ENCODE peak calls at places on chromosomes 2 and 18, in eight cellular contexts. H, M, E, Y, Z, F, S and K are unnamed samples.
A peak's percentile ranks its signal among the peaks of the same experiment; 100 is the strongest.

GRCh38 chr2:199379251-199379650 is 78.5 kb downstream of the SATB2 start:
- DNase-seq in H (peak; percentile 38), M (no peak), E (peak; percentile 40), Y (no peak), Z (no peak), F (peak; percentile 58), S (peak; percentile 65), K (no peak)

GRCh38 chr2:237033536-237034060 is 52.1 kb upstream of the COPS8 start:
- DNase-seq in H (no peak), M (no peak), E (no peak), Y (no peak), Z (no peak), F (no peak), S (no peak), K (no peak)

GRCh38 chr2:232322560-232323327 is 55.8 kb upstream of the ALPP start:
- DNase-seq in H (no peak), M (peak; percentile 5), E (no peak), Y (no peak), Z (no peak), F (no peak), S (no peak), K (no peak)

GRCh38 chr2:31642707-31643106 is 62.0 kb upstream of the SRD5A2 start:
- DNase-seq in H (no peak), M (no peak), E (no peak), Y (no peak), Z (no peak), F (no peak), S (no peak), K (no peak)

GRCh38 chr18:28588884-28589549 is 412.1 kb upstream of the CDH2 start:
- DNase-seq in H (no peak), M (no peak), E (peak; percentile 60), Y (peak; percentile 27), Z (no peak), F (peak; percentile 70), S (peak; percentile 26), K (no peak)

GRCh38 chr2:45699032-45699658 is 47.7 kb downstream of the PRKCE start:
- DNase-seq in H (peak; percentile 21), M (no peak), E (peak; percentile 65), Y (peak; percentile 39), Z (no peak), F (peak; percentile 76), S (peak; percentile 76), K (peak; percentile 41)

GRCh38 chr2:174835797-174836255 is 71.6 kb upstream of the CHRNA1 start:
- DNase-seq in H (peak; percentile 76), M (no peak), E (peak; percentile 96), Y (peak; percentile 69), Z (no peak), F (peak; percentile 98), S (peak; percentile 84), K (peak; percentile 14)

GRCh38 chr2:222320441-222321395 is 21.9 kb upstream of the PAX3 start:
- DNase-seq in H (no peak), M (no peak), E (no peak), Y (no peak), Z (no peak), F (no peak), S (no peak), K (no peak)

GRCh38 chr18:14086459-14087231 is 45.6 kb downstream of the ZNF519 start:
- DNase-seq in H (no peak), M (no peak), E (peak; percentile 44), Y (no peak), Z (peak; percentile 61), F (peak; percentile 12), S (no peak), K (peak; percentile 45)

GRCh38 chr2:51581636-51582267 is 549.8 kb upstream of the NRXN1 start:
- DNase-seq in H (no peak), M (no peak), E (no peak), Y (no peak), Z (no peak), F (no peak), S (no peak), K (no peak)

GRCh38 chr2:60890393-60890707 is 9.0 kb downstream of the REL start:
- DNase-seq in H (no peak), M (no peak), E (no peak), Y (no peak), Z (no peak), F (no peak), S (no peak), K (no peak)

GRCh38 chr18:45046226-45046625 is 365.5 kb downstream of the SETBP1 start:
- DNase-seq in H (no peak), M (no peak), E (no peak), Y (no peak), Z (no peak), F (no peak), S (no peak), K (no peak)

GRCh38 chr18:62660741-62661140 is 54.6 kb upstream of the PHLPP1 start:
- DNase-seq in H (no peak), M (no peak), E (peak; percentile 11), Y (no peak), Z (no peak), F (peak; percentile 31), S (peak; percentile 12), K (no peak)

GRCh38 chr2:143463717-143464116 is 334.5 kb downstream of the ARHGAP15 start:
- DNase-seq in H (no peak), M (no peak), E (no peak), Y (no peak), Z (no peak), F (no peak), S (no peak), K (no peak)

GRCh38 chr2:19544020-19544383 is 185.6 kb upstream of the OSR1 start:
- DNase-seq in H (no peak), M (no peak), E (no peak), Y (no peak), Z (no peak), F (no peak), S (no peak), K (no peak)

GRCh38 chr2:175926272-175926671 is 75.8 kb downstream of the LNPK start:
- DNase-seq in H (no peak), M (no peak), E (peak; percentile 82), Y (peak; percentile 27), Z (no peak), F (peak; percentile 60), S (peak; percentile 89), K (no peak)

GRCh38 chr2:45315881-45316280 is 295.2 kb downstream of the SRBD1 start:
- DNase-seq in H (no peak), M (no peak), E (peak; percentile 68), Y (no peak), Z (no peak), F (peak; percentile 83), S (peak; percentile 57), K (no peak)

GRCh38 chr2:45823723-45824206 is 172.3 kb downstream of the PRKCE start:
- DNase-seq in H (no peak), M (peak; percentile 47), E (peak; percentile 53), Y (no peak), Z (no peak), F (no peak), S (no peak), K (no peak)

GRCh38 chr2:23065936-23066335 is 319.0 kb upstream of the KLHL29 start:
- DNase-seq in H (no peak), M (no peak), E (no peak), Y (no peak), Z (no peak), F (no peak), S (no peak), K (no peak)

GRCh38 chr2:191105082-191105481 is 45.7 kb downstream of the STAT4 start:
- DNase-seq in H (no peak), M (no peak), E (peak; percentile 15), Y (no peak), Z (no peak), F (peak; percentile 17), S (no peak), K (no peak)

GRCh38 chr2:96315005-96315399 is 9.7 kb upstream of the SNRNP200 start:
- DNase-seq in H (no peak), M (no peak), E (peak; percentile 16), Y (no peak), Z (no peak), F (no peak), S (no peak), K (no peak)

GRCh38 chr2:226977775-226978190 is 141.9 kb downstream of the RHBDD1 start:
- DNase-seq in H (peak; percentile 93), M (no peak), E (peak; percentile 46), Y (no peak), Z (no peak), F (peak; percentile 74), S (peak; percentile 95), K (no peak)

GRCh38 chr18:57352271-57352701 is at the start of gene ST8SIA3:
- DNase-seq in H (no peak), M (no peak), E (no peak), Y (no peak), Z (no peak), F (no peak), S (no peak), K (no peak)

GRCh38 chr2:27781496-27781895 is 10.0 kb downstream of the MRPL33 start:
- DNase-seq in H (no peak), M (no peak), E (no peak), Y (no peak), Z (no peak), F (no peak), S (no peak), K (no peak)

GRCh38 chr2:141906673-141907072 is 224.1 kb downstream of the LRP1B start:
- DNase-seq in H (no peak), M (no peak), E (no peak), Y (no peak), Z (no peak), F (no peak), S (no peak), K (no peak)

GRCh38 chr2:141911485-141912066 is 219.2 kb downstream of the LRP1B start:
- DNase-seq in H (peak; percentile 11), M (no peak), E (peak; percentile 6), Y (no peak), Z (peak; percentile 63), F (peak; percentile 5), S (no peak), K (peak; percentile 2)
- TF ChIP-seq CTCF in H (peak; percentile 33), M (no peak), E (peak; percentile 30), Y (peak; percentile 33), Z (peak; percentile 72), F (peak; percentile 28), S (peak; percentile 68), K (peak; percentile 42)

DNA sequence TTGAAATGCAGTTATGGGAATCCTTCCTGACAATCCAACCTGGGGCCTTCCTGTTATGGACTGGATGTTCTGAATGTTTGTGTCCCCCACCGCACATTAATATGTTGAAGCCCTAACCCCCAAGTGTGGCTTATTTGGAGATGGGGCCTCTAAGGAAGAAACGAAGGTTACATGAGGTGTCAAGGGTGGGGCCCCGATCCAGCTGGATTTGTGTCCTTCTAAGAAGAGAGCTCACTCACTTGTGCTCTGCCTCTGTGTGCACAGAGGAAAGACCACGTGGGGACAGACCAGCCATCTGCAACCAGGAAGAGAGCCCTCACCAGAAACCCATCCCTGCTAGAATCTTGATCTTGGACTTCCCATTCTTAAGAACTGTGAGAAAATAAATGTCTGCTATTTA is 44.4 kb downstream of the MAP3K19 start:
- DNase-seq in H (no peak), M (no peak), E (no peak), Y (no peak), Z (no peak), F (no peak), S (no peak), K (no peak)
- TF ChIP-seq CTCF in H (no peak), M (no peak), E (no peak), Y (no peak), Z (no peak), F (no peak), S (no peak), K (no peak)

GRCh38 chr2:216392945-216393840 is 19.1 kb upstream of the SMARCAL1 start:
- DNase-seq in H (no peak), M (no peak), E (no peak), Y (no peak), Z (no peak), F (no peak), S (no peak), K (no peak)
- TF ChIP-seq CTCF in H (no peak), M (no peak), E (no peak), Y (no peak), Z (no peak), F (no peak), S (no peak), K (no peak)

GRCh38 chr2:16615687-16616615 is 49.7 kb downstream of the CYRIA start:
- DNase-seq in H (no peak), M (no peak), E (no peak), Y (no peak), Z (peak; percentile 54), F (no peak), S (no peak), K (no peak)
- TF ChIP-seq CTCF in H (no peak), M (no peak), E (no peak), Y (no peak), Z (peak; percentile 53), F (no peak), S (no peak), K (no peak)